ENCODE peak calls at places on chromosomes 4 and X, in nine cellular contexts. One of them, this sample, is unnamed.

GRCh38 chr4:6746721-6747689 is 31.0 kb downstream of the BLOC1S4 start:
- DNase-seq in choroid plexus epithelial cell: no peak
- DNase-seq in stomach: peak
- DNase-seq in epithelial cell of proximal tubule: no peak
- DNase-seq in fibroblast of pulmonary artery: peak
- DNase-seq in tibial nerve: no peak
- DNase-seq in effector memory CD4-positive, alpha-beta T cell: no peak
- DNase-seq in IMR-90: no peak
- DNase-seq in cardiac fibroblast: no peak
- DNase-seq in this sample: peak

GRCh38 chrX:114800719-114801118 is 216.7 kb downstream of the IL13RA2 start:
- DNase-seq in choroid plexus epithelial cell: peak
- DNase-seq in stomach: no peak
- DNase-seq in epithelial cell of proximal tubule: no peak
- DNase-seq in fibroblast of pulmonary artery: peak
- DNase-seq in tibial nerve: no peak
- DNase-seq in effector memory CD4-positive, alpha-beta T cell: no peak
- DNase-seq in IMR-90: peak
- DNase-seq in cardiac fibroblast: peak
- DNase-seq in this sample: peak

GRCh38 chr4:3322059-3322550 is 29.3 kb downstream of the RGS12 start:
- DNase-seq in choroid plexus epithelial cell: peak
- DNase-seq in stomach: peak
- DNase-seq in epithelial cell of proximal tubule: no peak
- DNase-seq in fibroblast of pulmonary artery: peak
- DNase-seq in tibial nerve: no peak
- DNase-seq in effector memory CD4-positive, alpha-beta T cell: no peak
- DNase-seq in IMR-90: peak
- DNase-seq in cardiac fibroblast: peak
- DNase-seq in this sample: peak

GRCh38 chr4:154658680-154659402 is 46.4 kb upstream of the FGG start:
- DNase-seq in choroid plexus epithelial cell: no peak
- DNase-seq in stomach: no peak
- DNase-seq in epithelial cell of proximal tubule: no peak
- DNase-seq in fibroblast of pulmonary artery: peak
- DNase-seq in tibial nerve: no peak
- DNase-seq in effector memory CD4-positive, alpha-beta T cell: no peak
- DNase-seq in IMR-90: no peak
- DNase-seq in cardiac fibroblast: peak
- DNase-seq in this sample: peak

GRCh38 chr4:112708772-112709171 is 71.8 kb downstream of the LARP7 start:
- DNase-seq in choroid plexus epithelial cell: no peak
- DNase-seq in stomach: no peak
- DNase-seq in epithelial cell of proximal tubule: no peak
- DNase-seq in fibroblast of pulmonary artery: no peak
- DNase-seq in tibial nerve: no peak
- DNase-seq in effector memory CD4-positive, alpha-beta T cell: no peak
- DNase-seq in IMR-90: no peak
- DNase-seq in cardiac fibroblast: no peak
- DNase-seq in this sample: no peak

GRCh38 chr4:166435449-166435848 is 562.4 kb downstream of the TLL1 start:
- DNase-seq in choroid plexus epithelial cell: peak
- DNase-seq in stomach: no peak
- DNase-seq in epithelial cell of proximal tubule: peak
- DNase-seq in fibroblast of pulmonary artery: peak
- DNase-seq in tibial nerve: no peak
- DNase-seq in effector memory CD4-positive, alpha-beta T cell: no peak
- DNase-seq in IMR-90: peak
- DNase-seq in cardiac fibroblast: peak
- DNase-seq in this sample: peak

GRCh38 chr4:108114503-108114902 is 54.2 kb downstream of the LEF1 start:
- DNase-seq in choroid plexus epithelial cell: peak
- DNase-seq in stomach: no peak
- DNase-seq in epithelial cell of proximal tubule: no peak
- DNase-seq in fibroblast of pulmonary artery: no peak
- DNase-seq in tibial nerve: no peak
- DNase-seq in effector memory CD4-positive, alpha-beta T cell: no peak
- DNase-seq in IMR-90: no peak
- DNase-seq in cardiac fibroblast: no peak
- DNase-seq in this sample: no peak

GRCh38 chr4:97841512-97841911 is 301.8 kb downstream of the STPG2 start:
- DNase-seq in choroid plexus epithelial cell: no peak
- DNase-seq in stomach: no peak
- DNase-seq in epithelial cell of proximal tubule: peak
- DNase-seq in fibroblast of pulmonary artery: no peak
- DNase-seq in tibial nerve: no peak
- DNase-seq in effector memory CD4-positive, alpha-beta T cell: no peak
- DNase-seq in IMR-90: no peak
- DNase-seq in cardiac fibroblast: no peak
- DNase-seq in this sample: no peak

GRCh38 chrX:71911023-71911730 is 532 bp downstream of the NHSL2 start:
- DNase-seq in choroid plexus epithelial cell: no peak
- DNase-seq in stomach: no peak
- DNase-seq in epithelial cell of proximal tubule: no peak
- DNase-seq in fibroblast of pulmonary artery: no peak
- DNase-seq in tibial nerve: no peak
- DNase-seq in effector memory CD4-positive, alpha-beta T cell: no peak
- DNase-seq in IMR-90: no peak
- DNase-seq in cardiac fibroblast: no peak
- DNase-seq in this sample: no peak

GRCh38 chr4:32958586-32958985 is 2238.4 kb downstream of the PCDH7 start:
- DNase-seq in choroid plexus epithelial cell: no peak
- DNase-seq in stomach: no peak
- DNase-seq in epithelial cell of proximal tubule: no peak
- DNase-seq in fibroblast of pulmonary artery: no peak
- DNase-seq in tibial nerve: no peak
- DNase-seq in effector memory CD4-positive, alpha-beta T cell: no peak
- DNase-seq in IMR-90: no peak
- DNase-seq in cardiac fibroblast: no peak
- DNase-seq in this sample: no peak

GRCh38 chr4:85707591-85707990 is 232.6 kb downstream of the ARHGAP24 start:
- DNase-seq in choroid plexus epithelial cell: no peak
- DNase-seq in stomach: no peak
- DNase-seq in epithelial cell of proximal tubule: no peak
- DNase-seq in fibroblast of pulmonary artery: no peak
- DNase-seq in tibial nerve: no peak
- DNase-seq in effector memory CD4-positive, alpha-beta T cell: no peak
- DNase-seq in IMR-90: no peak
- DNase-seq in cardiac fibroblast: peak
- DNase-seq in this sample: no peak

GRCh38 chr4:40192286-40193017 is 4.4 kb upstream of the RHOH start:
- DNase-seq in choroid plexus epithelial cell: no peak
- DNase-seq in stomach: no peak
- DNase-seq in epithelial cell of proximal tubule: no peak
- DNase-seq in fibroblast of pulmonary artery: no peak
- DNase-seq in tibial nerve: no peak
- DNase-seq in effector memory CD4-positive, alpha-beta T cell: no peak
- DNase-seq in IMR-90: no peak
- DNase-seq in cardiac fibroblast: no peak
- DNase-seq in this sample: no peak

GRCh38 chr4:40194602-40195161 is 2.1 kb upstream of the RHOH start:
- DNase-seq in choroid plexus epithelial cell: peak
- DNase-seq in stomach: no peak
- DNase-seq in epithelial cell of proximal tubule: no peak
- DNase-seq in fibroblast of pulmonary artery: no peak
- DNase-seq in tibial nerve: no peak
- DNase-seq in effector memory CD4-positive, alpha-beta T cell: peak
- DNase-seq in IMR-90: peak
- DNase-seq in cardiac fibroblast: no peak
- DNase-seq in this sample: peak

GRCh38 chr4:40195182-40196177 is 1.4 kb upstream of the RHOH start:
- DNase-seq in choroid plexus epithelial cell: no peak
- DNase-seq in stomach: no peak
- DNase-seq in epithelial cell of proximal tubule: no peak
- DNase-seq in fibroblast of pulmonary artery: no peak
- DNase-seq in tibial nerve: no peak
- DNase-seq in effector memory CD4-positive, alpha-beta T cell: no peak
- DNase-seq in IMR-90: no peak
- DNase-seq in cardiac fibroblast: no peak
- DNase-seq in this sample: no peak

GRCh38 chr4:40193018-40193571 is 3.7 kb upstream of the RHOH start:
- DNase-seq in choroid plexus epithelial cell: no peak
- DNase-seq in stomach: no peak
- DNase-seq in epithelial cell of proximal tubule: no peak
- DNase-seq in fibroblast of pulmonary artery: no peak
- DNase-seq in tibial nerve: no peak
- DNase-seq in effector memory CD4-positive, alpha-beta T cell: no peak
- DNase-seq in IMR-90: no peak
- DNase-seq in cardiac fibroblast: no peak
- DNase-seq in this sample: no peak

DNA sequence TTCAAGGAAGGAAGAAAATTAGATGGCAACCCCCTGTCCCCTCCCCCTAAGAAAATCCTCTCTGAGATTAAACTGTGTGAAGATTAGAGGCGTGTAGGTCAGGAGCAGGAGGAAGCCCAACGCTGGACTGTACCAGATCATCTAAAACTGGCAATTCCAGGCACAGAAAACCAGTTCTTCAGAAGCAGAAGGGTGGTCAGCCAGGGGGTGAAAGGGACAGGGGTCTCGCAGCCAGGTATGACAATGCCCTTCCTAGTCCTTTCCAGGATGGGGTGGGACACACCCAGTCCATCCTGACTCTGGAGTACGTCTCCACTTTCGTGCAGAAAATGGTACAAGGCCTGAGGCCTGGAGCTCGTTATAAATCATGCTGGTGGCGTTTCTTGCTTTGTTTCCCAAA is 3.3 kb upstream of the RHOH start:
- DNase-seq in choroid plexus epithelial cell: no peak
- DNase-seq in stomach: no peak
- DNase-seq in epithelial cell of proximal tubule: no peak
- DNase-seq in fibroblast of pulmonary artery: no peak
- DNase-seq in tibial nerve: no peak
- DNase-seq in effector memory CD4-positive, alpha-beta T cell: no peak
- DNase-seq in IMR-90: no peak
- DNase-seq in cardiac fibroblast: no peak
- DNase-seq in this sample: no peak
- H3K4me3 ChIP-seq in choroid plexus epithelial cell: no peak
- H3K4me3 ChIP-seq in stomach: no peak
- H3K4me3 ChIP-seq in epithelial cell of proximal tubule: no peak
- H3K4me3 ChIP-seq in fibroblast of pulmonary artery: no peak
- H3K4me3 ChIP-seq in tibial nerve: no peak
- H3K4me3 ChIP-seq in effector memory CD4-positive, alpha-beta T cell: peak
- H3K4me3 ChIP-seq in IMR-90: no peak
- H3K4me3 ChIP-seq in cardiac fibroblast: no peak
- H3K4me3 ChIP-seq in this sample: no peak

GRCh38 chr4:184384810-184385557 is 89.4 kb downstream of the IRF2 start:
- DNase-seq in choroid plexus epithelial cell: peak
- DNase-seq in stomach: no peak
- DNase-seq in epithelial cell of proximal tubule: no peak
- DNase-seq in fibroblast of pulmonary artery: no peak
- DNase-seq in tibial nerve: no peak
- DNase-seq in effector memory CD4-positive, alpha-beta T cell: no peak
- DNase-seq in IMR-90: peak
- DNase-seq in cardiac fibroblast: no peak
- DNase-seq in this sample: no peak
- H3K4me3 ChIP-seq in choroid plexus epithelial cell: no peak
- H3K4me3 ChIP-seq in stomach: no peak
- H3K4me3 ChIP-seq in epithelial cell of proximal tubule: no peak
- H3K4me3 ChIP-seq in fibroblast of pulmonary artery: peak
- H3K4me3 ChIP-seq in tibial nerve: no peak
- H3K4me3 ChIP-seq in effector memory CD4-positive, alpha-beta T cell: no peak
- H3K4me3 ChIP-seq in IMR-90: no peak
- H3K4me3 ChIP-seq in cardiac fibroblast: no peak
- H3K4me3 ChIP-seq in this sample: peak

GRCh38 chr4:52750819-52751348 is 341 bp downstream of the ERVMER34-1 start:
- DNase-seq in choroid plexus epithelial cell: no peak
- DNase-seq in stomach: no peak
- DNase-seq in epithelial cell of proximal tubule: no peak
- DNase-seq in fibroblast of pulmonary artery: peak
- DNase-seq in tibial nerve: no peak
- DNase-seq in effector memory CD4-positive, alpha-beta T cell: no peak
- DNase-seq in IMR-90: no peak
- DNase-seq in cardiac fibroblast: no peak
- DNase-seq in this sample: peak

GRCh38 chr4:52750213-52750612 is 1.0 kb downstream of the ERVMER34-1 start:
- DNase-seq in choroid plexus epithelial cell: no peak
- DNase-seq in stomach: no peak
- DNase-seq in epithelial cell of proximal tubule: no peak
- DNase-seq in fibroblast of pulmonary artery: no peak
- DNase-seq in tibial nerve: no peak
- DNase-seq in effector memory CD4-positive, alpha-beta T cell: no peak
- DNase-seq in IMR-90: no peak
- DNase-seq in cardiac fibroblast: no peak
- DNase-seq in this sample: no peak

GRCh38 chr4:52752921-52753320 is 1.7 kb upstream of the ERVMER34-1 start:
- DNase-seq in choroid plexus epithelial cell: no peak
- DNase-seq in stomach: no peak
- DNase-seq in epithelial cell of proximal tubule: no peak
- DNase-seq in fibroblast of pulmonary artery: no peak
- DNase-seq in tibial nerve: no peak
- DNase-seq in effector memory CD4-positive, alpha-beta T cell: no peak
- DNase-seq in IMR-90: no peak
- DNase-seq in cardiac fibroblast: no peak
- DNase-seq in this sample: no peak

GRCh38 chr4:52748432-52748831 is 2.8 kb downstream of the ERVMER34-1 start:
- DNase-seq in choroid plexus epithelial cell: no peak
- DNase-seq in stomach: no peak
- DNase-seq in epithelial cell of proximal tubule: no peak
- DNase-seq in fibroblast of pulmonary artery: no peak
- DNase-seq in tibial nerve: no peak
- DNase-seq in effector memory CD4-positive, alpha-beta T cell: no peak
- DNase-seq in IMR-90: no peak
- DNase-seq in cardiac fibroblast: no peak
- DNase-seq in this sample: no peak

DNA sequence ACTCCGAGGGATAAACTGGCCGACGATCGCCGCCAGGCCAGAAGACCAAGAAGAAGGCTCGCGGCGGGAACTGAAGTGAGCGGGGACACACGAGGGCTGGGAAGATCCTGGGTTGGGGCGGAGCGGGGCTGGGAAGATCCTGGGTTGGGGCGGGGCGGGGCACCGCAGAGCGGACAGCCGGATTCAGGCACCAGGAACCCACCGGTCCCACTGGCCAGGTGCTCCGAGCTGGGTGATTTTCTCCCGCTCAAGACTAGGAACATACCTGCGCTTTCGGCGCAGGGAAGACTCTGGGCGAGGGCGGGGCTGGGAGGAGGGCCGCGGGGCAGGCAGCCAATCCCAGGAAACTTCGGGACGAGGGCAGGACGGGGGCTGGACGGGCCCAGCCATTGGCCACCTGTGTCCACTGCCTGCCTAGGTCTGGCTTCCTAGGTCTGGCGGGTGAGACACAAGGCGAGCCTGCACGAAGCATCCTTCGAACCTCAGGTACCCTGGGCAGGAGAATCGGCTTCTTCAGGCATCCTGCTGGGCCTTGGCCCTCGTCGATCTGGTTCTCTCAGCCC is at the start of gene ERVMER34-1:
- DNase-seq in choroid plexus epithelial cell: peak
- DNase-seq in stomach: peak
- DNase-seq in epithelial cell of proximal tubule: no peak
- DNase-seq in fibroblast of pulmonary artery: peak
- DNase-seq in tibial nerve: no peak
- DNase-seq in effector memory CD4-positive, alpha-beta T cell: no peak
- DNase-seq in IMR-90: no peak
- DNase-seq in cardiac fibroblast: peak
- DNase-seq in this sample: peak
- H3K4me3 ChIP-seq in choroid plexus epithelial cell: peak
- H3K4me3 ChIP-seq in stomach: peak
- H3K4me3 ChIP-seq in epithelial cell of proximal tubule: peak
- H3K4me3 ChIP-seq in fibroblast of pulmonary artery: peak
- H3K4me3 ChIP-seq in tibial nerve: peak
- H3K4me3 ChIP-seq in effector memory CD4-positive, alpha-beta T cell: peak
- H3K4me3 ChIP-seq in IMR-90: peak
- H3K4me3 ChIP-seq in cardiac fibroblast: peak
- H3K4me3 ChIP-seq in this sample: peak

GRCh38 chr4:187491959-187492358 is 503.6 kb upstream of the ZFP42 start:
- DNase-seq in choroid plexus epithelial cell: no peak
- DNase-seq in stomach: no peak
- DNase-seq in epithelial cell of proximal tubule: no peak
- DNase-seq in fibroblast of pulmonary artery: no peak
- DNase-seq in tibial nerve: no peak
- DNase-seq in effector memory CD4-positive, alpha-beta T cell: no peak
- DNase-seq in IMR-90: peak
- DNase-seq in cardiac fibroblast: no peak
- DNase-seq in this sample: no peak
- H3K4me3 ChIP-seq in choroid plexus epithelial cell: no peak
- H3K4me3 ChIP-seq in stomach: no peak
- H3K4me3 ChIP-seq in epithelial cell of proximal tubule: no peak
- H3K4me3 ChIP-seq in fibroblast of pulmonary artery: no peak
- H3K4me3 ChIP-seq in tibial nerve: no peak
- H3K4me3 ChIP-seq in effector memory CD4-positive, alpha-beta T cell: no peak
- H3K4me3 ChIP-seq in IMR-90: no peak
- H3K4me3 ChIP-seq in cardiac fibroblast: no peak
- H3K4me3 ChIP-seq in this sample: no peak

This sample was measured in fibroblast of the aortic adventitia.